ENCODE peak calls at places on chromosomes 12 and 14, in six cellular contexts. E, D, F, K, A and Q are unnamed samples.

GRCh38 chr12:52495385-52495784 is 2.3 kb upstream of the KRT6A start:
- DNase-seq in E (peak), D (no peak), F (peak), K (no peak), A (no peak), Q (no peak)

GRCh38 chr14:64758025-64758521 is 53.8 kb downstream of the PLEKHG3 start:
- DNase-seq in E (peak), D (peak), F (peak), K (peak), A (no peak), Q (no peak)

GRCh38 chr12:76878045-76878898 is 547 bp downstream of the CSRP2 start:
- DNase-seq in E (peak), D (peak), F (peak), K (peak), A (peak), Q (no peak)

GRCh38 chr12:42364692-42365091 is 38.7 kb downstream of the PPHLN1 start:
- DNase-seq in E (no peak), D (no peak), F (peak), K (no peak), A (no peak), Q (no peak)

GRCh38 chr14:92726135-92726932 is 22.1 kb downstream of the LGMN start:
- DNase-seq in E (peak), D (peak), F (peak), K (peak), A (no peak), Q (peak)

GRCh38 chr12:57146925-57147640 is at the start of gene LRP1-AS:
- DNase-seq in E (no peak), D (no peak), F (no peak), K (no peak), A (no peak), Q (no peak)

GRCh38 chr14:104367811-104368750 is 211.5 kb upstream of the C14orf180 start:
- DNase-seq in E (no peak), D (peak), F (no peak), K (no peak), A (no peak), Q (no peak)

GRCh38 chr12:53128780-53129747 is 25.8 kb downstream of the SOAT2 start:
- DNase-seq in E (no peak), D (no peak), F (no peak), K (no peak), A (no peak), Q (no peak)

GRCh38 chr12:39505025-39505424 is 62.1 kb upstream of the KIF21A start:
- DNase-seq in E (peak), D (no peak), F (peak), K (no peak), A (no peak), Q (no peak)

GRCh38 chr14:74585406-74586335 is 26.4 kb downstream of the LTBP2 start:
- DNase-seq in E (no peak), D (peak), F (no peak), K (no peak), A (no peak), Q (no peak)

GRCh38 chr12:122965851-122966742 is at the start of gene ABCB9:
- DNase-seq in E (peak), D (peak), F (peak), K (peak), A (peak), Q (no peak)

GRCh38 chr14:39576726-39577125 is 144.5 kb upstream of the FBXO33 start:
- DNase-seq in E (peak), D (no peak), F (peak), K (no peak), A (no peak), Q (no peak)

GRCh38 chr12:112107728-112108447 is 695 bp downstream of the NAA25 start:
- DNase-seq in E (no peak), D (no peak), F (no peak), K (peak), A (peak), Q (no peak)

GRCh38 chr14:75232597-75232996 is 46.0 kb upstream of the FOS start:
- DNase-seq in E (no peak), D (peak), F (no peak), K (no peak), A (no peak), Q (no peak)

GRCh38 chr12:23025372-23026021 is 400.5 kb downstream of the ETNK1 start:
- DNase-seq in E (no peak), D (no peak), F (no peak), K (no peak), A (peak), Q (no peak)

GRCh38 chr12:49097381-49097780 is 2.8 kb upstream of the DHH start:
- DNase-seq in E (no peak), D (no peak), F (no peak), K (no peak), A (no peak), Q (no peak)

GRCh38 chr14:100381386-100382105 is 58.4 kb downstream of the SLC25A47 start:
- DNase-seq in E (no peak), D (no peak), F (peak), K (no peak), A (no peak), Q (no peak)

GRCh38 chr14:61290686-61291085 is 9.5 kb upstream of the TMEM30B start:
- DNase-seq in E (no peak), D (no peak), F (no peak), K (no peak), A (no peak), Q (no peak)

GRCh38 chr14:55094630-55095157 is 34.4 kb upstream of the LGALS3 start:
- DNase-seq in E (peak), D (no peak), F (peak), K (peak), A (no peak), Q (no peak)

GRCh38 chr14:69451941-69452340 is 32.6 kb upstream of the PLEKHD1 start:
- DNase-seq in E (no peak), D (no peak), F (no peak), K (no peak), A (no peak), Q (no peak)

GRCh38 chr12:24222968-24223367 is 273.5 kb upstream of the SOX5 start:
- DNase-seq in E (peak), D (no peak), F (peak), K (peak), A (no peak), Q (no peak)

GRCh38 chr12:103808239-103808880 is 32.7 kb downstream of the NT5DC3 start:
- DNase-seq in E (no peak), D (no peak), F (no peak), K (no peak), A (no peak), Q (no peak)

GRCh38 chr12:103807561-103808238 is 33.3 kb downstream of the NT5DC3 start:
- DNase-seq in E (no peak), D (no peak), F (no peak), K (no peak), A (no peak), Q (no peak)

GRCh38 chr12:103806807-103807206 is 34.2 kb downstream of the NT5DC3 start:
- DNase-seq in E (no peak), D (no peak), F (peak), K (peak), A (no peak), Q (no peak)

GRCh38 chr12:103803847-103804246 is 37.2 kb downstream of the NT5DC3 start:
- DNase-seq in E (no peak), D (no peak), F (no peak), K (no peak), A (no peak), Q (no peak)

GRCh38 chr12:103805961-103806360 is 35.1 kb downstream of the NT5DC3 start:
- DNase-seq in E (no peak), D (no peak), F (no peak), K (no peak), A (no peak), Q (no peak)
- H3K4me3 ChIP-seq in E (no peak), D (no peak), F (no peak), K (no peak), A (no peak), Q (no peak)

DNA sequence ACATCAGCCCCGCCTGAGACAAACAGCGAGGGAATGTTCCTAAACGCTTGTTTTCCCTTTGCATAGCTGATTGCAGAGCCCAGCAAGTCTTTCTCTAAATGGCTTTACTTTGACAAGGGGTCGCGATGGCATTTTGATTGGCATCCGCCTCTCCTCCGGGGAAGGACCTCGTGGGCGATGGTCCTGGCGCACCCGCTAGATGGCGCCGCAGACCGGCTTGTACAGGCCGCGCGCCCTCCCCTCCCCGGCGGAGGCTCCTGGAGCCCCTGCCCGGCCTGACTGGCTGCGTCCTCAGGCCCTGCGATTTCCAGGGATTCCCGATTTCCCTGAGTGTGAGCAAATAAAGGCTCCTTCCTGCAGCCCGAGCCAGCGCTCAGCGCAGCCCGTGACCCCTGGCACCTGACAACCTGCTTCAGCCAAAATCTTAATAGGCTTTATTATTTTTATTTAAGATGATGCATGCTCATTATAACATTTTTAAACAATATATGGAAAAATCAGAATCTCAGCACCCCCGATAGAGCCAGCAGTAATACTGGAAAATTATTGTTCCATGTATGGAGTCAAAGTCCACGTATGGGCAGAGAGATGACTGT is 468.3 kb downstream of the AACS start:
- DNase-seq in E (peak), D (no peak), F (no peak), K (no peak), A (no peak), Q (no peak)
- TF ChIP-seq CTCF in E (peak), D (peak), F (no peak), K (peak), A (peak), Q (peak)

GRCh38 chr12:38138225-38139221 is 178.1 kb upstream of the ALG10B start:
- DNase-seq in E (peak), D (peak), F (peak), K (peak), A (peak), Q (peak)
- H3K4me3 ChIP-seq in E (peak), D (peak), F (peak), K (peak), A (peak), Q (peak)

DNA sequence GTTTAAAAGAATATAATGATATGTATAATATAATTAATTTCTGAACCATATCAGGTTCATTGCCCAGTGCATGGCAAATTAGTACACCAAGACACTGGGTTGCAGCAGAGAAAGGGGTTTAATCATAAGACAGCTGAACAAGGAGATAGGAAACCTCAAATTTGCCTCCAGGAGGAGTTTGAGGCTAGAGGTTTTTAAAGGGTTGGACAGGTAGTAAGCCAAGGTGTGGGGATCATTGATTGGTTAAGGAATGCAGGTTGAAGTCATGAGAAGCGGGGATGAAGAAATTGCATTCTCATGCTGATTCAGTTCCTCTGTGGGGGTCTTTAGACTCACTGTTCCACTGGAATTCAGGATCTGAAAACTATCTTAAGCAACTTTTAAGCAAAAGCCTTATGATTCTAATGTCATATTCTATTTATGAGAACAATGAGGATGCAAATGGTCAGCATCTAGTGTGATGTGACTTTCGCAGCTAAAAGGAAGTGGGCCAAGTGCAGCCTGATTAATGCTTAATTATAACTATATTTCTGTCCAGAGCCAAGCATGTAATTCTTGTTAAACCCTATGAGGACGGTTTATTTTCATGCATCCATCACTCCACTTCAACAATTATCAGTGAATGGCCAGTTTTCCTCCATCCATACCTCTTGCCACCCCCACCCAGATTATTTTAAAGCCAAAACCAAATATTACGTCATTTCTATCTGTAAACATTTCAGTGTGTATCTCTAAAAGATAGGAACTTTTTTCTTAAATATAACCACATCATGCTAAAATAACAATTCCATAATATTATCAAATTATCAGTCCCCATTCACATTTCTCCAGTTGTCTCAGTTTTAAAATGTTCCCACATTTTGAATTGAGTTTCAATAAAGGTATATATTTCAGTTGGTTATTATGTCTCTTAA is 14.9 kb downstream of the RNF212B start:
- DNase-seq in E (no peak), D (no peak), F (no peak), K (no peak), A (no peak), Q (no peak)
- TF ChIP-seq CTCF in E (no peak), D (no peak), F (no peak), K (no peak), A (no peak), Q (no peak)

GRCh38 chr14:33805593-33805992 is 145.3 kb downstream of the EGLN3 start:
- DNase-seq in E (no peak), D (no peak), F (no peak), K (no peak), A (no peak), Q (no peak)
- H3K4me3 ChIP-seq in E (no peak), D (no peak), F (no peak), K (no peak), A (no peak), Q (no peak)

GRCh38 chr12:6638305-6638704 is 2.5 kb upstream of the LPAR5 start:
- DNase-seq in E (no peak), D (no peak), F (no peak), K (no peak), A (no peak), Q (no peak)

GRCh38 chr12:6639151-6639773 is 3.5 kb upstream of the LPAR5 start:
- DNase-seq in E (no peak), D (no peak), F (no peak), K (no peak), A (no peak), Q (no peak)

GRCh38 chr12:6632026-6632978 is 3.5 kb downstream of the LPAR5 start:
- DNase-seq in E (no peak), D (no peak), F (no peak), K (peak), A (no peak), Q (no peak)

GRCh38 chr12:6635856-6636521 is at the start of gene LPAR5:
- DNase-seq in E (peak), D (peak), F (peak), K (peak), A (no peak), Q (no peak)

GRCh38 chr12:6635375-6635855 is 344 bp downstream of the LPAR5 start:
- DNase-seq in E (no peak), D (no peak), F (peak), K (no peak), A (no peak), Q (no peak)
- TF ChIP-seq CTCF in E (no peak), D (no peak), F (no peak), K (no peak), A (no peak), Q (no peak)

DNA sequence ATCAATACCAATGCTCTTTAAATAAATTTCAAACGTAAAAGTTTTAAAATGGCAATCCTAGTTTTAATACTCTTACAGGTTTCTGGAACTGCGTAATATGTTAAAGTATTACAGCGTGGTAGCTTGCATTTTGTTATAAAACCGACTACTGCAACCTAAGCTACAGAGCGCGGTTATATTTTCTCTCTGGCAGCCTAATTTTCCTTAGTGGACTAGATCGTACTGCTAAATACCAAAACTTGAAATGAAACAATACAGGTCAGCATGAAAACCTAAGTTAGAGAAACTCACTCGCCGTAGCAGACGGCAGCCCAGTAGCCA is 1.2 kb downstream of the CCDC92 start:
- DNase-seq in E (no peak), D (no peak), F (no peak), K (no peak), A (no peak), Q (no peak)
- H3K4me3 ChIP-seq in E (peak), D (peak), F (peak), K (peak), A (peak), Q (peak)

GRCh38 chr14:59918824-59919581 is 941 bp upstream of the LRRC9 start:
- DNase-seq in E (peak), D (no peak), F (peak), K (peak), A (no peak), Q (peak)
- TF ChIP-seq CTCF in E (peak), D (peak), F (peak), K (peak), A (peak), Q (peak)

DNA sequence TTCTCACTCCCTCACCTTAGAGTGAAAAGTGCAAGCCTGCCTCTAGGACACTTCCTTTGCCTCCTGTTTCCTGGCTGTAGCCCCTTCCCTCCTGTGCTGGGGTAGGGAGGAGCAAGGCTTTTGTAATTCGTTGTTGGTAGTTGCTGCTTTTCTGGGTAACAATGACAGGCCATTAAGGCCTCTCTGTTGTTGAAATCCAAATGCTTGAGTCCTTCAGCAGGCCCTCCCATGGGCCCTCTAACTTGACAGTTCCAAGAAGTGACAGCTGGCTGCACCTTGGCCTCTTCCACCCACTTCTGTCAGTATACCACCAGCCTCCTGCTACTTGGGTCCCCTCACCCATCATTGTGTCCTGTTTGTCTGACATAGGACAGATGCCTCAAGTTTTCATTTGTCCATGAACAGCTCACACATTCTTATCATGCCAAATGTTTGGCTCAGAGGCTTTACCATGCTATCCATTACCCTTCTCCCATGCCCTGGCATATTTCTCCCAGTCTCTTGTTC is 103.7 kb upstream of the PDE3A start:
- DNase-seq in E (no peak), D (no peak), F (no peak), K (peak), A (no peak), Q (no peak)
- H3K4me3 ChIP-seq in E (no peak), D (no peak), F (no peak), K (no peak), A (no peak), Q (no peak)

GRCh38 chr12:59374783-59375182 is 221.0 kb upstream of the SLC16A7 start:
- DNase-seq in E (no peak), D (no peak), F (no peak), K (no peak), A (no peak), Q (no peak)

GRCh38 chr12:59375633-59376032 is 220.2 kb upstream of the SLC16A7 start:
- DNase-seq in E (no peak), D (no peak), F (no peak), K (no peak), A (no peak), Q (no peak)

GRCh38 chr12:59370933-59371332 is 224.9 kb upstream of the SLC16A7 start:
- DNase-seq in E (no peak), D (no peak), F (no peak), K (no peak), A (no peak), Q (no peak)

DNA sequence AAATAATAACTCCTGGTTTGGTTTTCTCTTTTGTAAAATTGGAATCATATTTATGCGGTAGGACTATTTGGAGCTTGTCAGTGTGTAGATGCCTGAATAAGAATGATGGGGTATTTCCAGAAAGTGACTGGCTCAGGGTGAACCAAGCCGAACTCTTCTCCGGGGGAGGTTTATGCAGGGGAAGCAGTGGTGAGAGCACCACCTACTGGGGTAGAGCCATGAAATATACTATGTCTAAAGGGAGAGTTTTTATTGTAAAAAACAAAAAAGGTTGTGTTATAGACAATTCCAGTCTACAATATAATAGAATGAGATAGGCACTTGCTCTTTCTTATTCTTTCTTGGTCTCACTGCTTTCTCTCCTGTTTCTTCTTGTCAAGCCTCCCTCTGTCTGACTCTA is 222.9 kb upstream of the SLC16A7 start:
- DNase-seq in E (peak), D (no peak), F (peak), K (peak), A (no peak), Q (no peak)
- TF ChIP-seq CTCF in E (peak), D (no peak), F (peak), K (peak), A (peak), Q (peak)